ENCODE peak calls at places on chromosomes 6 and 20, in eight cellular contexts. K is psoas muscle, G is heart right ventricle, X is upper lobe of right lung, I is sigmoid colon, Q is heart left ventricle, P is IMR-90, F is adrenal gland. W is an unnamed sample.

GRCh38 chr6:12403201-12403826 is 113.2 kb downstream of the EDN1 start:
- DNase-seq in G (no peak), K (no peak), X (no peak), I (no peak), P (peak; percentile 69), F (peak; percentile 43), Q (no peak), W (no peak)

GRCh38 chr20:10319855-10320254 is 101.2 kb downstream of the SNAP25 start:
- DNase-seq in F (no peak), I (no peak), K (no peak), X (no peak), Q (no peak), P (no peak), G (no peak), W (no peak)

GRCh38 chr6:157531169-157531985 is 150.4 kb downstream of the ZDHHC14 start:
- DNase-seq in X (no peak), I (no peak), G (no peak), F (no peak), K (peak; percentile 71), P (no peak), Q (no peak), W (no peak)

GRCh38 chr20:37986063-37986858 is 47.0 kb downstream of the TTI1 start:
- DNase-seq in F (peak; percentile 21), X (no peak), I (no peak), P (no peak), Q (no peak), K (no peak), G (no peak), W (no peak)

GRCh38 chr6:1767481-1768246 is 157.9 kb downstream of the FOXC1 start:
- DNase-seq in X (no peak), P (peak; percentile 46), G (no peak), K (peak; percentile 44), F (no peak), Q (peak; percentile 39), I (no peak), W (peak; percentile 56)

GRCh38 chr6:66771626-66772025 is 1064.6 kb upstream of the EYS start:
- DNase-seq in Q (no peak), I (no peak), X (no peak), F (no peak), P (no peak), G (no peak), K (no peak), W (no peak)

GRCh38 chr6:53395986-53396385 is 47.2 kb upstream of the ELOVL5 start:
- DNase-seq in Q (no peak), K (no peak), I (no peak), G (no peak), P (no peak), F (no peak), X (no peak), W (no peak)

GRCh38 chr20:53021934-53022333 is 49.8 kb downstream of the TSHZ2 start:
- DNase-seq in Q (no peak), F (no peak), X (no peak), I (no peak), G (no peak), K (no peak), P (no peak), W (no peak)

GRCh38 chr6:9502991-9503761 is 911.7 kb downstream of the TFAP2A start:
- DNase-seq in F (no peak), X (no peak), K (no peak), P (peak; percentile 82), G (no peak), Q (no peak), I (no peak), W (no peak)

GRCh38 chr6:153125032-153125431 is 6.0 kb downstream of the RGS17 start:
- DNase-seq in G (no peak), F (no peak), X (no peak), K (no peak), Q (no peak), P (no peak), I (no peak), W (no peak)

GRCh38 chr20:438581-439469 is 23.5 kb downstream of the TBC1D20 start:
- DNase-seq in K (no peak), X (no peak), P (no peak), Q (no peak), G (peak; percentile 35), I (no peak), F (no peak), W (no peak)

DNA sequence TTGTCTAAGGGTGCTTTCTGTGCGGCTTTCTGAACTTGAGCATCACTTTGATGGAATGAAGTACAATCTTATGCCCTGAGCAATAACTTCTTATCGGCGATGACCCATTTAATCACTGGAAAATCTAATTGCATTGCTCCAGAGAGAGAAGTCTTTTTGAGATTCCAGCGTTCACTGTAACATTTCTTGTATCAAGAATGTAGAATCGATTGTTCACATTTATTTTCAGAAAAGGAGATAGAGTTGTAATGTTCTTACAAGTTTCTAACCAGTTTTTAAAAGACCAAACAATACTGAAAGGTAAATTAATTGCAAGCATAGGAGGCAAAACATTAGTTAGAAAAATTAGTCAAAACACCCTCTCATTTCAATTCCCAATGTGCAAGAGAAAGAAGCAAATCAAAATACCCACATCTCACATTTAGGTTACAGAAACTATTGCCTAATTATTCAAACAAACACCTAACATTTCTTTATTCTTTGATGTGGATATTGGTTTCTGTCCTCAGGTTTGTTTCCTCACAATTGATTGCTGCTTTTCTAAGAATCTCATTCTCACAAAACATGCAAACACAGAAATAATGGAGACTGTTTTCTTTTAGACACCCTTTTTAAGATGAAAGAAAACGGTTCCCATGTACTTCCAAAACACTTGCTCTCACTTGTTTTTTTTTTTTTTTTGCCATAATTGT is 14.8 kb upstream of the PRDM13 start:
- DNase-seq in I (no peak), Q (no peak), X (no peak), G (no peak), F (no peak), K (no peak), P (no peak), W (no peak)
- H3K27me3 ChIP-seq in I (peaks cover 95% of the 10 kb centered on the region), Q (peaks cover 30% of the 10 kb centered on the region), X (peaks cover 90% of the 10 kb centered on the region), G (peaks cover 95% of the 10 kb centered on the region), F (peaks cover 75% of the 10 kb centered on the region), K (peaks cover 94% of the 10 kb centered on the region), P (peaks cover 74% of the 10 kb centered on the region), W (peaks cover 96% of the 10 kb centered on the region)

DNA sequence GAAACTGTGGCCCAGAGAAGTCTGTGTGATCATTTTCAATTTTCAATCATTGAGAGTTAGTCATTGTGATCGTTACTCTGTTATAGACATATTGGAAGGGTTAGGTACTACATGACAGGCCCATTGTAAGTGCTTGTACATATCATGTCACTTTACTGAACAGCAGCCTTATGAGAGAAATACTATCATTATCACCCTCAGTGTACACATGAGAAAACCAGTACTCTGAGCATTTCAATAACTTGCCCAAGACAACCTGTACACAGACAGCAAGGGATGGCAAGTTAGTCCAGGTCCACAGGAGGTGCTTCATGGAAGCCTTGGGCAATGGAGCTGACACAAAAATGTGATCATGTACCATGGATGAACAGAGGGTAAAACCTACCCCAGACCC is 51.2 kb downstream of the JPH2 start:
- DNase-seq in P (no peak), X (no peak), K (no peak), Q (no peak), G (no peak), I (no peak), F (no peak), W (no peak)
- H3K4me1 ChIP-seq in P (peaks cover 12% of the 10 kb centered on the region), X (no peaks in the 10 kb centered on the region), K (peaks cover 49% of the 10 kb centered on the region), Q (peaks cover 25% of the 10 kb centered on the region), G (peaks cover 41% of the 10 kb centered on the region), I (no peaks in the 10 kb centered on the region), F (no peaks in the 10 kb centered on the region), W (peaks cover 64% of the 10 kb centered on the region)

DNA sequence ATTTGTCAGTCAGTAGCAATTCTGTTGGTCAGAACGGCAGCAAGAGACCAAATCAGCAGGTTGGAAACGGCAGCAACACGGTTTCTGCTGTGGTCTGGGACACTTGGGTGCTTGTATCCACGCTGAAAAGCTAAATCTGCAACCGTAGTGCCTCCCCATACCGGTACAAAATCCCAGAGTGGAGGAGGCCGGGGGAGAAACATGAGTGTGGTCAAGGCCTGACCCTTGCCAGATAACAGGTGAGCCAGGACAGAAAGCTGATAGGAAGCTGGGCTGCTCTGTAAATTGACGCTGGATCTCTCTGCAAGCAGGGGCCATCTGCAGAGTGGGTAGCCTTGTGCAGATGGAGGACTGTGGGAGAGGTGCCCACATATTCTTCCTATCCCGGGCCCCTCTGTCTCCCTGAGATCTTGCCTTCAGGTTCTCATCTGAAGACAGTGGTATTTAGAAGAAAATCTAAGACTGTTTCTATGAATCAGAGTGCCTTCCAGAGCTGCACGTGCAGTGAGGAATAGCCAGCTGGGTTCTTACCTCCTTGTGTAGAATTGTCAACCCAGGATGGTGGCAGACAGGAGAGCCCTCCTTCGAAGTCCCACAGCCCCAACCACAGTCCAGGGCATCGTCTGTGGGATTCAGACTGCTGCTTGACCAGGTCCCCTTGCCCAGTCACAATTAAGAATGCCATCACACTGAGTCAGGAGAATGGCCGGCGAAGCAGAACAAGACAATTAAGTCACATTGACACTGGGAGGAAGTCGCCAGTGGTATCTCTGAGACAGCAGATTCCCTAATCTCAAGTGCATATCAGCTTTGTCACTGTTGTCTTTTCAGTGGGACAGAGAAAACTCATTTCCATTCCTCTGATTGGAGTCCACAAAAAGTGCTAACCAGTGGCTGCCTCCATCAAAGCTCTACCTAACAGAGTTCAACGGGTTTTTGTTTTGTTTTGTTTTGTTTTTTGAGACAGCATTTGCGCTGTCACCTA is 100.0 kb upstream of the RIPOR2 start:
- DNase-seq in F (no peak), K (no peak), G (no peak), X (no peak), I (no peak), P (no peak), Q (no peak), W (no peak)
- H3K27ac ChIP-seq in F (no peak overlapping the region), K (no peak overlapping the region), G (no peak overlapping the region), X (peak overlapping the region; percentile 63), I (no peak overlapping the region), P (no peak overlapping the region), Q (no peak overlapping the region), W (no peak overlapping the region)

GRCh38 chr20:41137412-41138216 is at the start of gene PLCG1:
- DNase-seq in F (peak; percentile 80), K (peak; percentile 79), X (peak; percentile 91), Q (peak; percentile 88), I (peak; percentile 91), G (peak; percentile 86), P (peak; percentile 63), W (peak; percentile 86)

GRCh38 chr20:41138217-41138526 is 829 bp downstream of the PLCG1 start:
- DNase-seq in P (peak; percentile 20), G (no peak), X (no peak), I (no peak), Q (no peak), F (no peak), K (no peak), W (no peak)

GRCh38 chr20:41139227-41140093 is 2.1 kb downstream of the PLCG1 start:
- DNase-seq in F (no peak), K (no peak), P (no peak), X (peak; percentile 1), Q (no peak), G (no peak), I (no peak), W (no peak)

GRCh38 chr20:41140226-41141133 is 3.1 kb downstream of the PLCG1 start:
- DNase-seq in G (no peak), X (peak; percentile 55), F (no peak), Q (no peak), I (peak; percentile 68), K (no peak), P (no peak), W (no peak)

DNA sequence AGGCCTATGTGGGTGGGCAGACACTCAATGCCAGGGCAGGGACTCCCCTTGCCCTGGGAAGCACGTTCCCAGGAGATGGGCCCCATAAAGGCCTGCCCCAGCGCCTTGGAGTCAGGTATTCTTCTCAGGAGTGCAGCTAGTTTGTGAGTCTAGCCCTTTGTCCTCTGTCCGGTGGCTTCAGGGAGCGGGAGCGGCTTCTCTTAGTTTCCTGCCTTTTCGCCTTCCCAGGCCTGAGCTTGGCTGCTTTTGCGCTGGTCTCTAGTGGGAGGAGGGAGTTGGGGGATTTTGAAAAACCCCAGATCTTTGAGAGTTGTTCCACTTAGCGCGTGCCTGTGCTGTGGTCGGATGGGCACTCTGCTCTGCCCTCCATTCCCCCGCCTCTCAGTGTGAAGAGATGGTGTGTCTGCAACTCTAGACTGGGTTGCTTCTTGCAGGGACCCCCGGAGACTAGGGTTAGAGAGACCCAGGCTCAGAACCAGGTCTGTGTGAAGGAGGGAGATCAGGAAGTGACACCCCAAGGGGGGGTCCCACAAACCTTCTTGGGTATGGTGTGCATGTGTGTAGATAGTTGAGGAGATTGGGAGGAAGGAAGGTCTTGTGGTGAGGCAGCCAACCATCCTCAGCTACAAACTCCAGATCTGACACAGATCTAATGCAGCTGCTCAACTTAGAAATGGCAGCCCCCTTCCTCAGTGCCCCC is 1.3 kb downstream of the PLCG1 start:
- DNase-seq in K (no peak), I (no peak), Q (no peak), P (peak; percentile 12), G (no peak), F (peak; percentile 29), X (peak; percentile 56), W (no peak)
- H3K27me3 ChIP-seq in K (no peaks in the 10 kb centered on the region), I (no peaks in the 10 kb centered on the region), Q (no peaks in the 10 kb centered on the region), P (no peaks in the 10 kb centered on the region), G (peaks cover 9% of the 10 kb centered on the region), F (no peaks in the 10 kb centered on the region), X (no peaks in the 10 kb centered on the region), W (no peaks in the 10 kb centered on the region)

W was measured in left ventricle myocardium inferior.